ENCODE peak calls at places on chromosome 6, in nine cellular contexts. Z is spleen, P is uterus, N is GM12892, S is sigmoid colon, G is H54, X is esophagus muscularis mucosa, Q is K562, E is tibial nerve. V is an unnamed sample.

GRCh38 chr6:80991316-80991715 is 761.2 kb downstream of the TENT5A start:
- DNase-seq in Z (no peak), P (no peak), N (no peak), S (no peak), G (no peak), X (no peak), Q (no peak), E (no peak), V (no peak)

GRCh38 chr6:40583694-40584093 is 3.5 kb downstream of the LRFN2 start:
- DNase-seq in Z (no peak), P (no peak), N (no peak), S (no peak), G (no peak), X (no peak), Q (no peak), E (no peak), V (no peak)

GRCh38 chr6:116025405-116025804 is 35.3 kb downstream of the FRK start:
- DNase-seq in Z (no peak), P (no peak), N (no peak), S (no peak), G (no peak), X (no peak), Q (no peak), E (no peak), V (no peak)

GRCh38 chr6:148701393-148701774 is 45.4 kb upstream of the UST start:
- DNase-seq in Z (no peak), P (no peak), N (no peak), S (no peak), G (no peak), X (no peak), Q (no peak), E (no peak), V (no peak)

GRCh38 chr6:52909131-52909530 is 367 bp downstream of the GSTA3 start:
- DNase-seq in Z (no peak), P (no peak), N (no peak), S (no peak), G (no peak), X (no peak), Q (no peak), E (no peak), V (no peak)

GRCh38 chr6:129606664-129607063 is 103.3 kb downstream of the ARHGAP18 start:
- DNase-seq in Z (no peak), P (no peak), N (no peak), S (no peak), G (no peak), X (no peak), Q (no peak), E (no peak), V (no peak)

GRCh38 chr6:69917834-69918233 is 51.5 kb downstream of the COL19A1 start:
- DNase-seq in Z (no peak), P (no peak), N (no peak), S (no peak), G (peak; percentile 17), X (no peak), Q (no peak), E (no peak), V (no peak)

GRCh38 chr6:34486106-34486740 is 20.3 kb downstream of the PACSIN1 start:
- DNase-seq in Z (peak; percentile 44), P (no peak), N (no peak), S (no peak), G (no peak), X (no peak), Q (no peak), E (no peak), V (no peak)

DNA sequence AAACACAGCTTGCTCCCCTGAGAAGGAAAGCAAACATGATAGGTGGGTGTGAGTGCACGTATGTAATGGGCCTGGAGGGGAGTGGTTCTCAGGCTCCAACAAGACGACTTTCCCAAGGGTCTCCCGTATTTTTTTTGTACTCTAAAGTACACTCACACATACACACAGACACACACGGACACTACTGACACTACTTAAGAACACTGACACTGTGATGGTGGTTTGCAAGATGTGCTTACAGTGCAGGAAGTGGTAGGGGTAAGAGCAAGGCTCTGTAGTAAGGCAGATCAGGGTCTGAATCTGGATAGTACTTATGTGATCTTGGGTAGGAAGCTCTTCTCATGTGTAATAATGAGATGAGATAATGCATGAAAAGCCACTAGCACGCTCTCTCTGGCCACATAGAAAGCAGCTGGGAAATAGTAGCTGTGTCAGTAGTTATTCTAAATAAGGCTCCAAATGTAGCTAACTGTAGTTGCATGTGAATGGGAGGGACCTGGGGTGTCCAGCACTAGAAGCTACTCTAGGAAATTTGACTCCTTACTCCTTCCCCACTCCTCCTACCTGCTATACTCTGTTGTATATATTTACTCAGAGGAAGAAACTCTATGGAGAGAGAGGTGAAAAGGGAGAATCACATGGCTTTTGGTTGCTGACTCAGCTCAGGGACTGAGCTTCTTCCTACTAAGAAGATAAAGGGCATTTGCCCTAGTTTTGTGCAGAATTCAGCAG is 8.4 kb upstream of the ZBTB24 start:
- DNase-seq in Z (no peak), P (no peak), N (no peak), S (no peak), G (no peak), X (no peak), Q (no peak), E (no peak), V (peak; percentile 72)
- TF ChIP-seq POLR2A in Z (no peak), P (no peak), N (no peak), S (no peak), G (no peak), X (no peak), Q (no peak), E (no peak), V (no peak)

GRCh38 chr6:151242420-151242841 is 2.7 kb downstream of the AKAP12 start:
- DNase-seq in Z (no peak), P (no peak), N (no peak), S (peak; percentile 75), G (no peak), X (no peak), Q (no peak), E (no peak), V (no peak)

GRCh38 chr6:151241853-151242252 is 2.1 kb downstream of the AKAP12 start:
- DNase-seq in Z (no peak), P (no peak), N (no peak), S (no peak), G (no peak), X (no peak), Q (no peak), E (no peak), V (no peak)

GRCh38 chr6:151239603-151240035 is at the start of gene AKAP12:
- DNase-seq in Z (no peak), P (peak; percentile 73), N (no peak), S (peak; percentile 89), G (no peak), X (no peak), Q (no peak), E (peak; percentile 51), V (no peak)

GRCh38 chr6:151240861-151241642 is 1.3 kb downstream of the AKAP12 start:
- DNase-seq in Z (no peak), P (peak; percentile 62), N (peak; percentile 16), S (peak; percentile 88), G (peak; percentile 44), X (no peak), Q (no peak), E (peak; percentile 37), V (no peak)

DNA sequence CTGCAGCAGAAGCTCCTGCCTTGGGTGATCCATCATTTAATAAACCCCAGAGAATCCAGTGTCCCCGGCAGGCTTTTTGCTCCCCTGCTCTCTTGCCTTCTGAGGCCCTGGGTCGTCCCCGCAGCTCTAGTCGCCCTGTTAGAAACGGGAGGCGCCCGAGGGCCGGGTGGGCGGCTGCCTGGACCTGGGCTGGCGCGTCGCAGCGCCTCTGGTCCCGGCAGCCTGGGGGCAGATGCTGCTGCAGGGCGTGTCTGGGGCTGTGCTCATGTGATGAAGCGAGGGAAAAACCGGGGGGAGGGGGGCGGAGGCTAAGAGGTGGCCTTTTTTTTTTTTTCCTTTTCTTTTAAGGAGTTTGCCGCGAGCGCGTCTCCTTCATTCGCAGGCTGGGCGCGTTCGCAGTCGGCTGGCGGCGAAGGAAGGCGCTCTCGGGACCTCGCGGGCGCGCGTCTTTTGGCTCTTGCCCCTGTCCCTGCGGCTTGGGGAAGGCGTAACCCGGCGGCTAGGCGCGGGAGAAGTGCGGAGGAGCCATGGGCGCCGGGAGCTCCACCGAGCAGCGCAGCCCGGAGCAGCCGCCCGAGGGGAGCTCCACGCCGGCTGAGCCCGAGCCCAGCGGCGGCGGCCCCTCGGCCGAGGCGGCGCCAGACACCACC is 394 bp downstream of the AKAP12 start:
- DNase-seq in Z (peak; percentile 74), P (peak; percentile 94), N (peak; percentile 34), S (peak; percentile 97), G (peak; percentile 43), X (peak; percentile 97), Q (peak; percentile 79), E (peak; percentile 85), V (no peak)
- TF ChIP-seq POLR2A in Z (no peak), P (peak; percentile 33), N (no peak), S (peak; percentile 85), G (peak; percentile 39), X (peak; percentile 21), Q (no peak), E (peak; percentile 76), V (peak; percentile 61)

GRCh38 chr6:36827261-36828079 is 11.8 kb downstream of the CPNE5 start:
- DNase-seq in Z (peak; percentile 80), P (peak; percentile 64), N (no peak), S (peak; percentile 71), G (peak; percentile 79), X (no peak), Q (peak; percentile 69), E (no peak), V (no peak)
- TF ChIP-seq POLR2A in Z (no peak), P (no peak), N (no peak), S (no peak), G (no peak), X (no peak), Q (no peak), E (no peak), V (no peak)

GRCh38 chr6:160349837-160350236 is 1.7 kb downstream of the SLC22A3 start:
- DNase-seq in Z (no peak), P (no peak), N (no peak), S (no peak), G (no peak), X (no peak), Q (no peak), E (no peak), V (no peak)

GRCh38 chr6:160344281-160344680 is 3.9 kb upstream of the SLC22A3 start:
- DNase-seq in Z (no peak), P (no peak), N (no peak), S (no peak), G (no peak), X (no peak), Q (no peak), E (no peak), V (no peak)

GRCh38 chr6:160348552-160349441 is 619 bp downstream of the SLC22A3 start:
- DNase-seq in Z (no peak), P (no peak), N (no peak), S (no peak), G (no peak), X (no peak), Q (no peak), E (no peak), V (no peak)

GRCh38 chr6:160347259-160348208 is 644 bp upstream of the SLC22A3 start:
- DNase-seq in Z (no peak), P (no peak), N (no peak), S (no peak), G (no peak), X (no peak), Q (no peak), E (no peak), V (no peak)

DNA sequence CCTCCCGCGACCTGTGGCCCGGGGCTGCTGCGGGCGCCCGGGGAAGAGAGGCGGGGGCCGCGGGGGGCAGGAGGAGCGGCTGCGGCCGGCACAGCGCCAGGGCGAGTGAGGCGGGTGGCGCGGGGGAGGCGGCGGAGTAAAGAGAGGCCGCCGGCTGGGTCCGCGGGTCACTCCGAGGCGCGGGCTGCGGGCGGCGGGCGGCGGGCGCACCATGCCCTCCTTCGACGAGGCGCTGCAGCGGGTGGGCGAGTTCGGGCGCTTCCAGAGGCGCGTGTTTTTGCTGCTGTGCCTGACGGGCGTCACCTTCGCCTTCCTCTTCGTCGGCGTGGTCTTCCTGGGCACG is at the start of gene SLC22A3:
- DNase-seq in Z (no peak), P (no peak), N (no peak), S (peak; percentile 77), G (no peak), X (no peak), Q (no peak), E (no peak), V (no peak)
- TF ChIP-seq POLR2A in Z (no peak), P (no peak), N (no peak), S (no peak), G (no peak), X (no peak), Q (no peak), E (no peak), V (no peak)